ENCODE peak calls at places on chromosomes 4 and X, in nine cellular contexts. T, I, E, K, M, Z, H, J and B are unnamed samples.

GRCh38 chr4:90060039-90060438 is 67.2 kb upstream of the CCSER1 start:
- DNase-seq in Z (no peak), T (peak), M (no peak), H (no peak), E (no peak), J (no peak), I (no peak), K (no peak), B (no peak)

GRCh38 chr4:113524096-113524495 is 237.4 kb downstream of the CAMK2D start:
- DNase-seq in Z (no peak), H (no peak), I (no peak), K (peak), M (no peak), T (no peak), E (no peak), J (no peak), B (no peak)

GRCh38 chr4:2284934-2285664 is 23.2 kb upstream of the MXD4 start:
- DNase-seq in M (peak), H (peak), K (no peak), J (no peak), Z (peak), E (no peak), T (no peak), I (peak), B (no peak)

GRCh38 chrX:41457618-41458192 is 10.6 kb downstream of the NYX start:
- DNase-seq in E (no peak), Z (peak), T (no peak), K (peak), H (no peak), J (no peak), I (no peak), M (no peak), B (no peak)

GRCh38 chr4:112563431-112564200 is 47.6 kb upstream of the NEUROG2 start:
- DNase-seq in I (no peak), E (no peak), K (no peak), Z (no peak), T (no peak), J (no peak), M (no peak), H (no peak), B (no peak)

GRCh38 chr4:116223059-116223732 is 862.2 kb downstream of the TRAM1L1 start:
- DNase-seq in T (no peak), K (no peak), M (no peak), H (no peak), Z (no peak), E (no peak), J (no peak), I (no peak), B (no peak)

GRCh38 chr4:123661080-123661737 is 264.6 kb downstream of the SPRY1 start:
- DNase-seq in I (no peak), E (no peak), M (peak), T (no peak), Z (peak), J (no peak), K (no peak), H (peak), B (no peak)

GRCh38 chr4:73612032-73612431 is 8.2 kb downstream of the RASSF6 start:
- DNase-seq in H (no peak), Z (no peak), E (no peak), K (no peak), T (no peak), J (no peak), M (no peak), I (no peak), B (no peak)

GRCh38 chrX:118496763-118497079 is 1.1 kb downstream of the DOCK11 start:
- DNase-seq in K (no peak), T (no peak), H (no peak), J (no peak), E (no peak), M (no peak), Z (peak), I (no peak), B (no peak)

GRCh38 chr4:16150716-16151115 is 66.9 kb upstream of the PROM1 start:
- DNase-seq in I (no peak), E (no peak), Z (no peak), H (no peak), M (no peak), J (no peak), T (no peak), K (no peak), B (no peak)

GRCh38 chr4:181432347-181432746 is 810.9 kb upstream of the TENM3 start:
- DNase-seq in Z (no peak), E (no peak), I (no peak), J (no peak), K (no peak), M (no peak), T (peak), H (no peak), B (no peak)

GRCh38 chr4:825063-825968 is 613 bp downstream of the CPLX1 start:
- DNase-seq in K (no peak), M (peak), I (no peak), T (no peak), Z (peak), J (peak), H (peak), E (no peak), B (no peak)

GRCh38 chrX:51496501-51497291 is at the start of gene NUDT11:
- DNase-seq in I (peak), Z (peak), J (peak), E (peak), T (peak), M (peak), H (peak), K (peak), B (no peak)

GRCh38 chrX:23732704-23733103 is 10.4 kb downstream of the ACOT9 start:
- DNase-seq in Z (no peak), M (no peak), H (no peak), T (no peak), J (no peak), I (no peak), E (no peak), K (peak), B (no peak)

GRCh38 chr4:27149541-27150212 is 289.0 kb downstream of the STIM2 start:
- DNase-seq in H (no peak), T (no peak), I (no peak), K (no peak), E (no peak), J (no peak), M (no peak), Z (peak), B (no peak)

GRCh38 chrX:103678199-103678993 is 8.1 kb downstream of the MORF4L2 start:
- DNase-seq in M (no peak), I (no peak), Z (peak), K (no peak), T (no peak), H (peak), J (no peak), E (no peak), B (no peak)

GRCh38 chrX:72123471-72124185 is 8.1 kb downstream of the RTL5 start:
- DNase-seq in K (no peak), T (no peak), I (peak), Z (no peak), J (no peak), E (no peak), M (no peak), H (peak), B (no peak)

GRCh38 chrX:138034136-138034535 is 468.2 kb downstream of the ZIC3 start:
- DNase-seq in H (no peak), Z (no peak), J (no peak), I (no peak), T (no peak), K (no peak), E (peak), M (no peak), B (no peak)

GRCh38 chr4:71333368-71333767 is 5.5 kb upstream of the SLC4A4 start:
- DNase-seq in E (no peak), Z (no peak), T (no peak), I (no peak), H (no peak), M (no peak), J (no peak), K (no peak), B (no peak)

GRCh38 chr4:163621844-163622243 is 127.4 kb downstream of the TMA16 start:
- DNase-seq in I (no peak), E (no peak), H (no peak), M (no peak), J (no peak), Z (no peak), K (no peak), T (no peak), B (no peak)

GRCh38 chrX:101450951-101451350 is 34.3 kb upstream of the ARMCX4 start:
- DNase-seq in I (no peak), M (no peak), J (no peak), E (no peak), T (no peak), Z (no peak), K (no peak), H (peak), B (no peak)

GRCh38 chr4:3322059-3322550 is 29.3 kb downstream of the RGS12 start:
- DNase-seq in M (no peak), I (no peak), H (peak), T (no peak), K (no peak), E (no peak), Z (no peak), J (no peak), B (no peak)

GRCh38 chrX:100643943-100644587 is at the start of gene SRPX2:
- DNase-seq in K (no peak), E (no peak), H (peak), J (no peak), I (peak), M (peak), Z (peak), T (no peak), B (no peak)